ENCODE peak calls at places on chromosomes 16 and 17, in seven cellular contexts. One of them, this sample, is unnamed.

GRCh38 chr16:32116080-32116479 is 137.0 kb upstream of the TP53TG3D start:
- DNase-seq in left lung: peak; percentile 68
- DNase-seq in stimulated activated CD8-positive, alpha-beta memory T cell treated with anti-CD3 and anti-CD28 coated beads, Interleukin-7, amount 100 ng/mL, for 1 hour: no peak
- DNase-seq in GM04504: no peak
- DNase-seq in KBM-7: peak; percentile 4
- DNase-seq in activated naive CD8-positive, alpha-beta T cell treated with anti-CD3 and anti-CD28 coated beads for 36 hours: no peak
- DNase-seq in cardiac fibroblast: no peak
- DNase-seq in this sample: no peak

GRCh38 chr17:51948128-51948527 is 210.4 kb downstream of the CA10 start:
- DNase-seq in left lung: no peak
- DNase-seq in stimulated activated CD8-positive, alpha-beta memory T cell treated with anti-CD3 and anti-CD28 coated beads, Interleukin-7, amount 100 ng/mL, for 1 hour: no peak
- DNase-seq in GM04504: no peak
- DNase-seq in KBM-7: no peak
- DNase-seq in activated naive CD8-positive, alpha-beta T cell treated with anti-CD3 and anti-CD28 coated beads for 36 hours: no peak
- DNase-seq in cardiac fibroblast: no peak
- DNase-seq in this sample: no peak

GRCh38 chr17:9661027-9661426 is 15.7 kb downstream of the USP43 start:
- DNase-seq in left lung: no peak
- DNase-seq in stimulated activated CD8-positive, alpha-beta memory T cell treated with anti-CD3 and anti-CD28 coated beads, Interleukin-7, amount 100 ng/mL, for 1 hour: no peak
- DNase-seq in GM04504: no peak
- DNase-seq in KBM-7: no peak
- DNase-seq in activated naive CD8-positive, alpha-beta T cell treated with anti-CD3 and anti-CD28 coated beads for 36 hours: no peak
- DNase-seq in cardiac fibroblast: no peak
- DNase-seq in this sample: no peak

GRCh38 chr17:9696279-9697044 is 51.1 kb downstream of the USP43 start:
- DNase-seq in left lung: no peak
- DNase-seq in stimulated activated CD8-positive, alpha-beta memory T cell treated with anti-CD3 and anti-CD28 coated beads, Interleukin-7, amount 100 ng/mL, for 1 hour: no peak
- DNase-seq in GM04504: no peak
- DNase-seq in KBM-7: no peak
- DNase-seq in activated naive CD8-positive, alpha-beta T cell treated with anti-CD3 and anti-CD28 coated beads for 36 hours: no peak
- DNase-seq in cardiac fibroblast: no peak
- DNase-seq in this sample: no peak

GRCh38 chr16:67939507-67940435 is 3.1 kb upstream of the PSMB10 start:
- DNase-seq in left lung: no peak
- DNase-seq in stimulated activated CD8-positive, alpha-beta memory T cell treated with anti-CD3 and anti-CD28 coated beads, Interleukin-7, amount 100 ng/mL, for 1 hour: no peak
- DNase-seq in GM04504: no peak
- DNase-seq in KBM-7: no peak
- DNase-seq in activated naive CD8-positive, alpha-beta T cell treated with anti-CD3 and anti-CD28 coated beads for 36 hours: peak; percentile 69
- DNase-seq in cardiac fibroblast: no peak
- DNase-seq in this sample: no peak

GRCh38 chr17:36135465-36135864 is 31.8 kb downstream of the CCL4 start:
- DNase-seq in left lung: no peak
- DNase-seq in stimulated activated CD8-positive, alpha-beta memory T cell treated with anti-CD3 and anti-CD28 coated beads, Interleukin-7, amount 100 ng/mL, for 1 hour: no peak
- DNase-seq in GM04504: no peak
- DNase-seq in KBM-7: no peak
- DNase-seq in activated naive CD8-positive, alpha-beta T cell treated with anti-CD3 and anti-CD28 coated beads for 36 hours: no peak
- DNase-seq in cardiac fibroblast: no peak
- DNase-seq in this sample: no peak

GRCh38 chr17:36937961-36938565 is 788 bp downstream of the LHX1 start:
- DNase-seq in left lung: no peak
- DNase-seq in stimulated activated CD8-positive, alpha-beta memory T cell treated with anti-CD3 and anti-CD28 coated beads, Interleukin-7, amount 100 ng/mL, for 1 hour: no peak
- DNase-seq in GM04504: no peak
- DNase-seq in KBM-7: peak; percentile 53
- DNase-seq in activated naive CD8-positive, alpha-beta T cell treated with anti-CD3 and anti-CD28 coated beads for 36 hours: no peak
- DNase-seq in cardiac fibroblast: peak; percentile 40
- DNase-seq in this sample: no peak

GRCh38 chr16:88790312-88791150 is 5.5 kb upstream of the PIEZO1 start:
- DNase-seq in left lung: peak; percentile 94
- DNase-seq in stimulated activated CD8-positive, alpha-beta memory T cell treated with anti-CD3 and anti-CD28 coated beads, Interleukin-7, amount 100 ng/mL, for 1 hour: no peak
- DNase-seq in GM04504: no peak
- DNase-seq in KBM-7: peak; percentile 82
- DNase-seq in activated naive CD8-positive, alpha-beta T cell treated with anti-CD3 and anti-CD28 coated beads for 36 hours: no peak
- DNase-seq in cardiac fibroblast: peak; percentile 37
- DNase-seq in this sample: peak; percentile 86

GRCh38 chr17:41512789-41513547 is 5.7 kb downstream of the KRT15 start:
- DNase-seq in left lung: peak; percentile 29
- DNase-seq in stimulated activated CD8-positive, alpha-beta memory T cell treated with anti-CD3 and anti-CD28 coated beads, Interleukin-7, amount 100 ng/mL, for 1 hour: no peak
- DNase-seq in GM04504: no peak
- DNase-seq in KBM-7: no peak
- DNase-seq in activated naive CD8-positive, alpha-beta T cell treated with anti-CD3 and anti-CD28 coated beads for 36 hours: no peak
- DNase-seq in cardiac fibroblast: no peak
- DNase-seq in this sample: no peak

GRCh38 chr17:38453951-38454421 is 25.7 kb downstream of the ARHGAP23 start:
- DNase-seq in left lung: no peak
- DNase-seq in stimulated activated CD8-positive, alpha-beta memory T cell treated with anti-CD3 and anti-CD28 coated beads, Interleukin-7, amount 100 ng/mL, for 1 hour: no peak
- DNase-seq in GM04504: no peak
- DNase-seq in KBM-7: peak; percentile 60
- DNase-seq in activated naive CD8-positive, alpha-beta T cell treated with anti-CD3 and anti-CD28 coated beads for 36 hours: no peak
- DNase-seq in cardiac fibroblast: peak; percentile 63
- DNase-seq in this sample: no peak

GRCh38 chr17:28725166-28725659 is 820 bp downstream of the TLCD1 start:
- DNase-seq in left lung: peak; percentile 28
- DNase-seq in stimulated activated CD8-positive, alpha-beta memory T cell treated with anti-CD3 and anti-CD28 coated beads, Interleukin-7, amount 100 ng/mL, for 1 hour: no peak
- DNase-seq in GM04504: no peak
- DNase-seq in KBM-7: peak; percentile 75
- DNase-seq in activated naive CD8-positive, alpha-beta T cell treated with anti-CD3 and anti-CD28 coated beads for 36 hours: peak; percentile 41
- DNase-seq in cardiac fibroblast: peak; percentile 54
- DNase-seq in this sample: peak; percentile 47

GRCh38 chr16:1308036-1308976 is 1.1 kb upstream of the UBE2I start:
- DNase-seq in left lung: no peak
- DNase-seq in stimulated activated CD8-positive, alpha-beta memory T cell treated with anti-CD3 and anti-CD28 coated beads, Interleukin-7, amount 100 ng/mL, for 1 hour: no peak
- DNase-seq in GM04504: no peak
- DNase-seq in KBM-7: peak; percentile 52
- DNase-seq in activated naive CD8-positive, alpha-beta T cell treated with anti-CD3 and anti-CD28 coated beads for 36 hours: no peak
- DNase-seq in cardiac fibroblast: no peak
- DNase-seq in this sample: peak; percentile 26

GRCh38 chr16:2180461-2180860 is 15.9 kb downstream of the CASKIN1 start:
- DNase-seq in left lung: no peak
- DNase-seq in stimulated activated CD8-positive, alpha-beta memory T cell treated with anti-CD3 and anti-CD28 coated beads, Interleukin-7, amount 100 ng/mL, for 1 hour: no peak
- DNase-seq in GM04504: no peak
- DNase-seq in KBM-7: no peak
- DNase-seq in activated naive CD8-positive, alpha-beta T cell treated with anti-CD3 and anti-CD28 coated beads for 36 hours: no peak
- DNase-seq in cardiac fibroblast: no peak
- DNase-seq in this sample: no peak

GRCh38 chr16:5008311-5008731 is 25.4 kb downstream of the NAGPA start:
- DNase-seq in left lung: peak; percentile 72
- DNase-seq in stimulated activated CD8-positive, alpha-beta memory T cell treated with anti-CD3 and anti-CD28 coated beads, Interleukin-7, amount 100 ng/mL, for 1 hour: no peak
- DNase-seq in GM04504: no peak
- DNase-seq in KBM-7: no peak
- DNase-seq in activated naive CD8-positive, alpha-beta T cell treated with anti-CD3 and anti-CD28 coated beads for 36 hours: no peak
- DNase-seq in cardiac fibroblast: no peak
- DNase-seq in this sample: no peak

GRCh38 chr16:89034573-89034961 is 57.6 kb upstream of the CBFA2T3 start:
- DNase-seq in left lung: peak; percentile 53
- DNase-seq in stimulated activated CD8-positive, alpha-beta memory T cell treated with anti-CD3 and anti-CD28 coated beads, Interleukin-7, amount 100 ng/mL, for 1 hour: no peak
- DNase-seq in GM04504: no peak
- DNase-seq in KBM-7: no peak
- DNase-seq in activated naive CD8-positive, alpha-beta T cell treated with anti-CD3 and anti-CD28 coated beads for 36 hours: no peak
- DNase-seq in cardiac fibroblast: no peak
- DNase-seq in this sample: no peak

GRCh38 chr16:23134274-23134673 is 15.0 kb downstream of the USP31 start:
- DNase-seq in left lung: no peak
- DNase-seq in stimulated activated CD8-positive, alpha-beta memory T cell treated with anti-CD3 and anti-CD28 coated beads, Interleukin-7, amount 100 ng/mL, for 1 hour: no peak
- DNase-seq in GM04504: no peak
- DNase-seq in KBM-7: no peak
- DNase-seq in activated naive CD8-positive, alpha-beta T cell treated with anti-CD3 and anti-CD28 coated beads for 36 hours: no peak
- DNase-seq in cardiac fibroblast: peak; percentile 77
- DNase-seq in this sample: no peak

GRCh38 chr16:75095204-75095621 is 21.4 kb downstream of the LDHD start:
- DNase-seq in left lung: no peak
- DNase-seq in stimulated activated CD8-positive, alpha-beta memory T cell treated with anti-CD3 and anti-CD28 coated beads, Interleukin-7, amount 100 ng/mL, for 1 hour: no peak
- DNase-seq in GM04504: no peak
- DNase-seq in KBM-7: no peak
- DNase-seq in activated naive CD8-positive, alpha-beta T cell treated with anti-CD3 and anti-CD28 coated beads for 36 hours: no peak
- DNase-seq in cardiac fibroblast: no peak
- DNase-seq in this sample: no peak

GRCh38 chr17:62178579-62178978 is 113.5 kb upstream of the MED13 start:
- DNase-seq in left lung: no peak
- DNase-seq in stimulated activated CD8-positive, alpha-beta memory T cell treated with anti-CD3 and anti-CD28 coated beads, Interleukin-7, amount 100 ng/mL, for 1 hour: no peak
- DNase-seq in GM04504: no peak
- DNase-seq in KBM-7: no peak
- DNase-seq in activated naive CD8-positive, alpha-beta T cell treated with anti-CD3 and anti-CD28 coated beads for 36 hours: no peak
- DNase-seq in cardiac fibroblast: peak; percentile 14
- DNase-seq in this sample: no peak

GRCh38 chr17:33039874-33040273 is 48.2 kb downstream of the SPACA3 start:
- DNase-seq in left lung: no peak
- DNase-seq in stimulated activated CD8-positive, alpha-beta memory T cell treated with anti-CD3 and anti-CD28 coated beads, Interleukin-7, amount 100 ng/mL, for 1 hour: no peak
- DNase-seq in GM04504: peak; percentile 63
- DNase-seq in KBM-7: no peak
- DNase-seq in activated naive CD8-positive, alpha-beta T cell treated with anti-CD3 and anti-CD28 coated beads for 36 hours: no peak
- DNase-seq in cardiac fibroblast: peak; percentile 48
- DNase-seq in this sample: no peak

GRCh38 chr16:47309581-47310312 is 151.1 kb downstream of the ITFG1 start:
- DNase-seq in left lung: no peak
- DNase-seq in stimulated activated CD8-positive, alpha-beta memory T cell treated with anti-CD3 and anti-CD28 coated beads, Interleukin-7, amount 100 ng/mL, for 1 hour: no peak
- DNase-seq in GM04504: no peak
- DNase-seq in KBM-7: no peak
- DNase-seq in activated naive CD8-positive, alpha-beta T cell treated with anti-CD3 and anti-CD28 coated beads for 36 hours: no peak
- DNase-seq in cardiac fibroblast: no peak
- DNase-seq in this sample: no peak

GRCh38 chr17:6559753-6560215 is 3.4 kb upstream of the PITPNM3 start:
- DNase-seq in left lung: no peak
- DNase-seq in stimulated activated CD8-positive, alpha-beta memory T cell treated with anti-CD3 and anti-CD28 coated beads, Interleukin-7, amount 100 ng/mL, for 1 hour: no peak
- DNase-seq in GM04504: no peak
- DNase-seq in KBM-7: no peak
- DNase-seq in activated naive CD8-positive, alpha-beta T cell treated with anti-CD3 and anti-CD28 coated beads for 36 hours: no peak
- DNase-seq in cardiac fibroblast: no peak
- DNase-seq in this sample: no peak

GRCh38 chr17:13736915-13737314 is 135.2 kb upstream of the HS3ST3A1 start:
- DNase-seq in left lung: no peak
- DNase-seq in stimulated activated CD8-positive, alpha-beta memory T cell treated with anti-CD3 and anti-CD28 coated beads, Interleukin-7, amount 100 ng/mL, for 1 hour: no peak
- DNase-seq in GM04504: peak; percentile 71
- DNase-seq in KBM-7: no peak
- DNase-seq in activated naive CD8-positive, alpha-beta T cell treated with anti-CD3 and anti-CD28 coated beads for 36 hours: no peak
- DNase-seq in cardiac fibroblast: peak; percentile 59
- DNase-seq in this sample: no peak

GRCh38 chr17:8059131-8059530 is 20.3 kb downstream of the ALOX15B start:
- DNase-seq in left lung: no peak
- DNase-seq in stimulated activated CD8-positive, alpha-beta memory T cell treated with anti-CD3 and anti-CD28 coated beads, Interleukin-7, amount 100 ng/mL, for 1 hour: no peak
- DNase-seq in GM04504: no peak
- DNase-seq in KBM-7: peak; percentile 47
- DNase-seq in activated naive CD8-positive, alpha-beta T cell treated with anti-CD3 and anti-CD28 coated beads for 36 hours: no peak
- DNase-seq in cardiac fibroblast: no peak
- DNase-seq in this sample: no peak

GRCh38 chr17:59870482-59870881 is 22.3 kb downstream of the TUBD1 start:
- DNase-seq in left lung: no peak
- DNase-seq in stimulated activated CD8-positive, alpha-beta memory T cell treated with anti-CD3 and anti-CD28 coated beads, Interleukin-7, amount 100 ng/mL, for 1 hour: no peak
- DNase-seq in GM04504: no peak
- DNase-seq in KBM-7: no peak
- DNase-seq in activated naive CD8-positive, alpha-beta T cell treated with anti-CD3 and anti-CD28 coated beads for 36 hours: no peak
- DNase-seq in cardiac fibroblast: no peak
- DNase-seq in this sample: no peak

GRCh38 chr17:82065638-82066303 is at the start of gene DUS1L:
- DNase-seq in left lung: peak; percentile 90
- DNase-seq in stimulated activated CD8-positive, alpha-beta memory T cell treated with anti-CD3 and anti-CD28 coated beads, Interleukin-7, amount 100 ng/mL, for 1 hour: peak; percentile 39
- DNase-seq in GM04504: peak; percentile 29
- DNase-seq in KBM-7: peak; percentile 45
- DNase-seq in activated naive CD8-positive, alpha-beta T cell treated with anti-CD3 and anti-CD28 coated beads for 36 hours: peak; percentile 81
- DNase-seq in cardiac fibroblast: peak; percentile 67
- DNase-seq in this sample: peak; percentile 51

GRCh38 chr17:56808503-56808902 is 25.2 kb downstream of the C17orf67 start:
- DNase-seq in left lung: no peak
- DNase-seq in stimulated activated CD8-positive, alpha-beta memory T cell treated with anti-CD3 and anti-CD28 coated beads, Interleukin-7, amount 100 ng/mL, for 1 hour: no peak
- DNase-seq in GM04504: no peak
- DNase-seq in KBM-7: no peak
- DNase-seq in activated naive CD8-positive, alpha-beta T cell treated with anti-CD3 and anti-CD28 coated beads for 36 hours: no peak
- DNase-seq in cardiac fibroblast: no peak
- DNase-seq in this sample: no peak

GRCh38 chr17:83151442-83152220 is 72.2 kb downstream of the METRNL start:
- DNase-seq in left lung: peak; percentile 68
- DNase-seq in stimulated activated CD8-positive, alpha-beta memory T cell treated with anti-CD3 and anti-CD28 coated beads, Interleukin-7, amount 100 ng/mL, for 1 hour: no peak
- DNase-seq in GM04504: no peak
- DNase-seq in KBM-7: no peak
- DNase-seq in activated naive CD8-positive, alpha-beta T cell treated with anti-CD3 and anti-CD28 coated beads for 36 hours: no peak
- DNase-seq in cardiac fibroblast: peak; percentile 11
- DNase-seq in this sample: no peak

GRCh38 chr17:67239597-67239996 is 5.4 kb downstream of the HELZ start:
- DNase-seq in left lung: no peak
- DNase-seq in stimulated activated CD8-positive, alpha-beta memory T cell treated with anti-CD3 and anti-CD28 coated beads, Interleukin-7, amount 100 ng/mL, for 1 hour: no peak
- DNase-seq in GM04504: no peak
- DNase-seq in KBM-7: no peak
- DNase-seq in activated naive CD8-positive, alpha-beta T cell treated with anti-CD3 and anti-CD28 coated beads for 36 hours: no peak
- DNase-seq in cardiac fibroblast: peak; percentile 78
- DNase-seq in this sample: no peak

GRCh38 chr17:78143214-78144145 is 2.7 kb upstream of the C17orf99 start:
- DNase-seq in left lung: no peak
- DNase-seq in stimulated activated CD8-positive, alpha-beta memory T cell treated with anti-CD3 and anti-CD28 coated beads, Interleukin-7, amount 100 ng/mL, for 1 hour: no peak
- DNase-seq in GM04504: no peak
- DNase-seq in KBM-7: no peak
- DNase-seq in activated naive CD8-positive, alpha-beta T cell treated with anti-CD3 and anti-CD28 coated beads for 36 hours: no peak
- DNase-seq in cardiac fibroblast: no peak
- DNase-seq in this sample: no peak

GRCh38 chr16:87384162-87384999 is 805 bp upstream of the FBXO31 start:
- DNase-seq in left lung: peak; percentile 90
- DNase-seq in stimulated activated CD8-positive, alpha-beta memory T cell treated with anti-CD3 and anti-CD28 coated beads, Interleukin-7, amount 100 ng/mL, for 1 hour: no peak
- DNase-seq in GM04504: no peak
- DNase-seq in KBM-7: no peak
- DNase-seq in activated naive CD8-positive, alpha-beta T cell treated with anti-CD3 and anti-CD28 coated beads for 36 hours: peak; percentile 65
- DNase-seq in cardiac fibroblast: no peak
- DNase-seq in this sample: peak; percentile 52

GRCh38 chr17:62675260-62675659 is 47.8 kb downstream of the MRC2 start:
- DNase-seq in left lung: peak; percentile 68
- DNase-seq in stimulated activated CD8-positive, alpha-beta memory T cell treated with anti-CD3 and anti-CD28 coated beads, Interleukin-7, amount 100 ng/mL, for 1 hour: no peak
- DNase-seq in GM04504: peak; percentile 22
- DNase-seq in KBM-7: no peak
- DNase-seq in activated naive CD8-positive, alpha-beta T cell treated with anti-CD3 and anti-CD28 coated beads for 36 hours: no peak
- DNase-seq in cardiac fibroblast: no peak
- DNase-seq in this sample: no peak

GRCh38 chr17:80887639-80888175 is 103.9 kb upstream of the CHMP6 start:
- DNase-seq in left lung: peak; percentile 56
- DNase-seq in stimulated activated CD8-positive, alpha-beta memory T cell treated with anti-CD3 and anti-CD28 coated beads, Interleukin-7, amount 100 ng/mL, for 1 hour: no peak
- DNase-seq in GM04504: no peak
- DNase-seq in KBM-7: no peak
- DNase-seq in activated naive CD8-positive, alpha-beta T cell treated with anti-CD3 and anti-CD28 coated beads for 36 hours: no peak
- DNase-seq in cardiac fibroblast: no peak
- DNase-seq in this sample: no peak

GRCh38 chr16:14335297-14335696 is 264.2 kb downstream of the MRTFB start:
- DNase-seq in left lung: no peak
- DNase-seq in stimulated activated CD8-positive, alpha-beta memory T cell treated with anti-CD3 and anti-CD28 coated beads, Interleukin-7, amount 100 ng/mL, for 1 hour: no peak
- DNase-seq in GM04504: no peak
- DNase-seq in KBM-7: no peak
- DNase-seq in activated naive CD8-positive, alpha-beta T cell treated with anti-CD3 and anti-CD28 coated beads for 36 hours: no peak
- DNase-seq in cardiac fibroblast: no peak
- DNase-seq in this sample: no peak

GRCh38 chr17:65503557-65503956 is 57.9 kb downstream of the AXIN2 start:
- DNase-seq in left lung: no peak
- DNase-seq in stimulated activated CD8-positive, alpha-beta memory T cell treated with anti-CD3 and anti-CD28 coated beads, Interleukin-7, amount 100 ng/mL, for 1 hour: no peak
- DNase-seq in GM04504: no peak
- DNase-seq in KBM-7: no peak
- DNase-seq in activated naive CD8-positive, alpha-beta T cell treated with anti-CD3 and anti-CD28 coated beads for 36 hours: no peak
- DNase-seq in cardiac fibroblast: no peak
- DNase-seq in this sample: no peak

GRCh38 chr16:88855736-88856121 is 1.0 kb downstream of the GALNS start:
- DNase-seq in left lung: no peak
- DNase-seq in stimulated activated CD8-positive, alpha-beta memory T cell treated with anti-CD3 and anti-CD28 coated beads, Interleukin-7, amount 100 ng/mL, for 1 hour: no peak
- DNase-seq in GM04504: no peak
- DNase-seq in KBM-7: no peak
- DNase-seq in activated naive CD8-positive, alpha-beta T cell treated with anti-CD3 and anti-CD28 coated beads for 36 hours: no peak
- DNase-seq in cardiac fibroblast: no peak
- DNase-seq in this sample: no peak

This sample was measured in AML-193.